ENCODE peak calls at places on chromosome 19, in four cellular contexts. One of them, this sample, is unnamed.

GRCh38 chr19:17041994-17042393 is 15.4 kb upstream of the CPAMD8 start:
- DNase-seq in brain microvascular endothelial cell: no peak
- DNase-seq in IMR-90: peak
- DNase-seq in dorsolateral prefrontal cortex: no peak
- DNase-seq in this sample: no peak

GRCh38 chr19:44820648-44821609 is 12.0 kb downstream of the BCAM start:
- DNase-seq in IMR-90: no peak
- DNase-seq in dorsolateral prefrontal cortex: no peak
- DNase-seq in brain microvascular endothelial cell: peak
- DNase-seq in this sample: no peak

GRCh38 chr19:50422397-50423278 is 3.9 kb downstream of the SPIB start:
- DNase-seq in brain microvascular endothelial cell: no peak
- DNase-seq in dorsolateral prefrontal cortex: no peak
- DNase-seq in IMR-90: no peak
- DNase-seq in this sample: no peak

GRCh38 chr19:485583-486236 is 10.6 kb upstream of the MADCAM1 start:
- DNase-seq in brain microvascular endothelial cell: no peak
- DNase-seq in IMR-90: no peak
- DNase-seq in dorsolateral prefrontal cortex: peak
- DNase-seq in this sample: peak

GRCh38 chr19:49940482-49940791 is 11.1 kb upstream of the NUP62 start:
- DNase-seq in brain microvascular endothelial cell: no peak
- DNase-seq in dorsolateral prefrontal cortex: no peak
- DNase-seq in IMR-90: no peak
- DNase-seq in this sample: no peak

GRCh38 chr19:30086916-30087315 is 144.9 kb downstream of the URI1 start:
- DNase-seq in IMR-90: no peak
- DNase-seq in brain microvascular endothelial cell: no peak
- DNase-seq in dorsolateral prefrontal cortex: no peak
- DNase-seq in this sample: no peak

GRCh38 chr19:8806661-8807060 is 25.4 kb downstream of the ZNF558 start:
- DNase-seq in brain microvascular endothelial cell: no peak
- DNase-seq in dorsolateral prefrontal cortex: no peak
- DNase-seq in IMR-90: no peak
- DNase-seq in this sample: no peak

GRCh38 chr19:51166846-51167490 is 24.9 kb downstream of the SIGLEC7 start:
- DNase-seq in brain microvascular endothelial cell: no peak
- DNase-seq in IMR-90: no peak
- DNase-seq in dorsolateral prefrontal cortex: no peak
- DNase-seq in this sample: no peak

GRCh38 chr19:13899912-13900584 is 5.9 kb downstream of the BRME1 start:
- DNase-seq in IMR-90: peak
- DNase-seq in dorsolateral prefrontal cortex: no peak
- DNase-seq in brain microvascular endothelial cell: no peak
- DNase-seq in this sample: no peak

GRCh38 chr19:17765069-17765618 is 13.9 kb downstream of the FCHO1 start:
- DNase-seq in dorsolateral prefrontal cortex: no peak
- DNase-seq in IMR-90: no peak
- DNase-seq in brain microvascular endothelial cell: no peak
- DNase-seq in this sample: peak

GRCh38 chr19:20423381-20424207 is 142.0 kb downstream of the ZNF737 start:
- DNase-seq in brain microvascular endothelial cell: peak
- DNase-seq in IMR-90: peak
- DNase-seq in dorsolateral prefrontal cortex: peak
- DNase-seq in this sample: peak

GRCh38 chr19:383922-384800 is 24.8 kb downstream of the C2CD4C start:
- DNase-seq in brain microvascular endothelial cell: no peak
- DNase-seq in dorsolateral prefrontal cortex: no peak
- DNase-seq in IMR-90: no peak
- DNase-seq in this sample: no peak

GRCh38 chr19:12198136-12198535 is 35.2 kb downstream of the ZNF136 start:
- DNase-seq in IMR-90: no peak
- DNase-seq in dorsolateral prefrontal cortex: no peak
- DNase-seq in brain microvascular endothelial cell: no peak
- DNase-seq in this sample: no peak

GRCh38 chr19:3621689-3622088 is 4.9 kb downstream of the CACTIN start:
- DNase-seq in IMR-90: no peak
- DNase-seq in brain microvascular endothelial cell: no peak
- DNase-seq in dorsolateral prefrontal cortex: no peak
- DNase-seq in this sample: no peak

GRCh38 chr19:42628411-42629135 is 33.8 kb upstream of the CEACAM8 start:
- DNase-seq in brain microvascular endothelial cell: no peak
- DNase-seq in IMR-90: no peak
- DNase-seq in dorsolateral prefrontal cortex: no peak
- DNase-seq in this sample: no peak

GRCh38 chr19:19524053-19524452 is 4.7 kb upstream of the YJEFN3 start:
- DNase-seq in brain microvascular endothelial cell: no peak
- DNase-seq in IMR-90: no peak
- DNase-seq in dorsolateral prefrontal cortex: no peak
- DNase-seq in this sample: no peak

GRCh38 chr19:39499082-39499642 is 415 bp downstream of the DLL3 start:
- DNase-seq in dorsolateral prefrontal cortex: no peak
- DNase-seq in brain microvascular endothelial cell: no peak
- DNase-seq in IMR-90: no peak
- DNase-seq in this sample: no peak
- H3K4me3 ChIP-seq in dorsolateral prefrontal cortex: peak
- H3K4me3 ChIP-seq in brain microvascular endothelial cell: no peak
- H3K4me3 ChIP-seq in IMR-90: no peak
- H3K4me3 ChIP-seq in this sample: no peak

GRCh38 chr19:38543807-38544568 is 73.8 kb downstream of the MAP4K1 start:
- DNase-seq in IMR-90: peak
- DNase-seq in brain microvascular endothelial cell: peak
- DNase-seq in dorsolateral prefrontal cortex: peak
- DNase-seq in this sample: peak

GRCh38 chr19:38545596-38545995 is 72.2 kb downstream of the MAP4K1 start:
- DNase-seq in brain microvascular endothelial cell: no peak
- DNase-seq in dorsolateral prefrontal cortex: no peak
- DNase-seq in IMR-90: no peak
- DNase-seq in this sample: no peak

GRCh38 chr19:38543286-38543806 is 74.4 kb downstream of the MAP4K1 start:
- DNase-seq in dorsolateral prefrontal cortex: no peak
- DNase-seq in brain microvascular endothelial cell: no peak
- DNase-seq in IMR-90: no peak
- DNase-seq in this sample: no peak

GRCh38 chr19:38542040-38542439 is 75.7 kb downstream of the MAP4K1 start:
- DNase-seq in IMR-90: no peak
- DNase-seq in dorsolateral prefrontal cortex: no peak
- DNase-seq in brain microvascular endothelial cell: no peak
- DNase-seq in this sample: no peak

GRCh38 chr19:38544569-38545315 is 73.0 kb downstream of the MAP4K1 start:
- DNase-seq in brain microvascular endothelial cell: no peak
- DNase-seq in IMR-90: peak
- DNase-seq in dorsolateral prefrontal cortex: no peak
- DNase-seq in this sample: peak
- H3K4me3 ChIP-seq in brain microvascular endothelial cell: no peak
- H3K4me3 ChIP-seq in IMR-90: no peak
- H3K4me3 ChIP-seq in dorsolateral prefrontal cortex: peak
- H3K4me3 ChIP-seq in this sample: no peak

GRCh38 chr19:34269081-34269480 is 14.7 kb downstream of the GARRE1 start:
- DNase-seq in brain microvascular endothelial cell: no peak
- DNase-seq in IMR-90: no peak
- DNase-seq in dorsolateral prefrontal cortex: no peak
- DNase-seq in this sample: no peak

GRCh38 chr19:34263745-34264237 is 9.4 kb downstream of the GARRE1 start:
- DNase-seq in IMR-90: no peak
- DNase-seq in dorsolateral prefrontal cortex: no peak
- DNase-seq in brain microvascular endothelial cell: no peak
- DNase-seq in this sample: no peak

GRCh38 chr19:34269489-34269888 is 15.1 kb downstream of the GARRE1 start:
- DNase-seq in IMR-90: no peak
- DNase-seq in brain microvascular endothelial cell: no peak
- DNase-seq in dorsolateral prefrontal cortex: no peak
- DNase-seq in this sample: no peak

GRCh38 chr19:34261335-34262109 is 7.2 kb downstream of the GARRE1 start:
- DNase-seq in dorsolateral prefrontal cortex: no peak
- DNase-seq in IMR-90: no peak
- DNase-seq in brain microvascular endothelial cell: no peak
- DNase-seq in this sample: no peak

GRCh38 chr19:34265221-34265650 is 10.9 kb downstream of the GARRE1 start:
- DNase-seq in dorsolateral prefrontal cortex: no peak
- DNase-seq in brain microvascular endothelial cell: no peak
- DNase-seq in IMR-90: no peak
- DNase-seq in this sample: peak
- H3K4me3 ChIP-seq in dorsolateral prefrontal cortex: no peak
- H3K4me3 ChIP-seq in brain microvascular endothelial cell: no peak
- H3K4me3 ChIP-seq in IMR-90: no peak
- H3K4me3 ChIP-seq in this sample: no peak

GRCh38 chr19:11058246-11059030 is 30.8 kb upstream of the LDLR start:
- DNase-seq in brain microvascular endothelial cell: no peak
- DNase-seq in IMR-90: no peak
- DNase-seq in dorsolateral prefrontal cortex: no peak
- DNase-seq in this sample: no peak
- H3K4me3 ChIP-seq in brain microvascular endothelial cell: no peak
- H3K4me3 ChIP-seq in IMR-90: no peak
- H3K4me3 ChIP-seq in dorsolateral prefrontal cortex: no peak
- H3K4me3 ChIP-seq in this sample: no peak

DNA sequence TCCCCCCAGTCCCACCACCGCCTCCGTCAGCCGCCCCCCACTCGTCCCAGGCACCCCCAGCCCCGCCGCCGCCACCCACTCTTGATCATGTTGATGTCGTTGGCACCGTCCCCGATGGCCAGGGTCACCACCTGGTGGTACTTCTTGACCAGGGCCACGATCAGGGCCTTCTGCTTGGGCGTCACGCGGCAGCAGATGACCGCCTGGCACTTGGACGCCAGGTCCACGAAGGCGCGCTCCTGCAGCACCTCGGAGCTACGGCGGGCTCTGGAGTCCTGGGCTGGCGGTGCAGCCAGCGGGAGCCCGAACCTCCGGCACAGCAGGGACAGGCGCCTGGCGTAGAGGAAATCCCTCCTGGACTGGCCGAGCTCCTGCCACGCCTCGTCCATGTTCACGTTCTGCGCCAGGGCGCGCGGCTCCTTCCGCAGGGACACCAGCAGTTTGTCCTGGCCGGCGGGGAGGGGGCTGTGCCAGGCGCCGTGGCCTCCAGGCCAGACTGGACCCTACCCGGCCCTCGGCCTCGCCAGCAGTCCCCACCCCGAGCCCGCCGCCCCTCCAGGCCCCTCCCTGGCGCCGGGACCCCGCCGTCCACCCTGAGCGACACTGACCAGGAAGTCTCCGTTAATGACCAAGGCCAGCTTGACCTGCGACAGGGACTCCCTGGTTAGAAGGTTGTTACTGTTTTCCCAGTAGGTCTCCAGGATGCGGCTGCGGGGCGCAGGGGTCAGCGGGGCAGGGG is 22.6 kb downstream of the ATP8B3 start:
- DNase-seq in IMR-90: no peak
- DNase-seq in brain microvascular endothelial cell: no peak
- DNase-seq in dorsolateral prefrontal cortex: no peak
- DNase-seq in this sample: no peak
- H3K4me3 ChIP-seq in IMR-90: no peak
- H3K4me3 ChIP-seq in brain microvascular endothelial cell: no peak
- H3K4me3 ChIP-seq in dorsolateral prefrontal cortex: no peak
- H3K4me3 ChIP-seq in this sample: no peak

DNA sequence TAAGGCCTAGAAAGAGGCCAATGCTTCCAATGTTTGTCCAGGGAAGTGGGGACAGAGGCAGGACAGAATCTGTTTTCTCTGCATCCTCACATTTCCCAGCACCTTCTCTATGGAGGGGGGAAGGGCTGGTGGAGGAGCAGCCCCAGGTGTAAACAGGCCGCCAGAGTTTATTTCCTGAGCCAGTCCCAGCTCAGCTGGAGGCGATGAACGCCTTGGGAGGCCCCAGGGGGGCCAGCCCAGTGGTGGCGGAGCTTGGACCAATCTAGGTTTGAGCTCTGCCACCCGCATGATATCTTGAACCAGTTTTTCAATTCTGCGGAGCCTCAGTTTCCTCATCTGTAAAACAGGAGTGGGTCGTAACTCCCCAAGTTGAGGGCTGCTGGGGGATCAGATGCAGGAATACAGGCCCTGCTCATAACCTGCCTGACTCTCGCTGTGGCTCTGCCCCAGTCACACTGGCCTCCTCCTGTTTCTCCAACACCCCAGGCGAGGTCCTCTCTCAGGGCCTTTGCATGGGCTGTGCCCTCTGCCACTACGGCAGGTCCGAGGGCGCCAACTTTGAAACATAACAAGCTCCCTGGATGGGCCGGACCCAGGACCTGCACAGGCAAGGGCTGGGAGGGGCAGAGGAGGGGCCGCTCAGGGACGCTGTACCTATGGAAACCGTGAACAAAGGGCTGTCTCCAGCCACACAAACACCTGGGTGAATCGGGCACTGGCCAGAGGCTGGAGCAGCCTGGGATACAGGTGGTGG is 1.1 kb downstream of the TNFAIP8L1 start:
- DNase-seq in IMR-90: no peak
- DNase-seq in brain microvascular endothelial cell: no peak
- DNase-seq in dorsolateral prefrontal cortex: no peak
- DNase-seq in this sample: peak
- H3K4me3 ChIP-seq in IMR-90: peak
- H3K4me3 ChIP-seq in brain microvascular endothelial cell: peak
- H3K4me3 ChIP-seq in dorsolateral prefrontal cortex: peak
- H3K4me3 ChIP-seq in this sample: peak

GRCh38 chr19:46713781-46714522 is 3.0 kb downstream of the PRKD2 start:
- DNase-seq in dorsolateral prefrontal cortex: peak
- DNase-seq in IMR-90: peak
- DNase-seq in brain microvascular endothelial cell: peak
- DNase-seq in this sample: peak
- H3K4me3 ChIP-seq in dorsolateral prefrontal cortex: peak
- H3K4me3 ChIP-seq in IMR-90: peak
- H3K4me3 ChIP-seq in brain microvascular endothelial cell: peak
- H3K4me3 ChIP-seq in this sample: peak

GRCh38 chr19:55390461-55390880 is 4.7 kb downstream of the RPL28 start:
- DNase-seq in brain microvascular endothelial cell: peak
- DNase-seq in dorsolateral prefrontal cortex: no peak
- DNase-seq in IMR-90: no peak
- DNase-seq in this sample: no peak
- H3K4me3 ChIP-seq in brain microvascular endothelial cell: no peak
- H3K4me3 ChIP-seq in dorsolateral prefrontal cortex: no peak
- H3K4me3 ChIP-seq in IMR-90: no peak
- H3K4me3 ChIP-seq in this sample: no peak

GRCh38 chr19:7393459-7393858 is 44.7 kb downstream of the ARHGEF18 start:
- DNase-seq in dorsolateral prefrontal cortex: no peak
- DNase-seq in brain microvascular endothelial cell: no peak
- DNase-seq in IMR-90: no peak
- DNase-seq in this sample: no peak

GRCh38 chr19:7395360-7395781 is 46.6 kb downstream of the ARHGEF18 start:
- DNase-seq in IMR-90: no peak
- DNase-seq in brain microvascular endothelial cell: no peak
- DNase-seq in dorsolateral prefrontal cortex: no peak
- DNase-seq in this sample: no peak

GRCh38 chr19:7395793-7396192 is 47.1 kb downstream of the ARHGEF18 start:
- DNase-seq in dorsolateral prefrontal cortex: no peak
- DNase-seq in IMR-90: no peak
- DNase-seq in brain microvascular endothelial cell: no peak
- DNase-seq in this sample: peak

GRCh38 chr19:7393934-7394508 is 45.3 kb downstream of the ARHGEF18 start:
- DNase-seq in brain microvascular endothelial cell: no peak
- DNase-seq in dorsolateral prefrontal cortex: peak
- DNase-seq in IMR-90: no peak
- DNase-seq in this sample: no peak

GRCh38 chr19:7394728-7395359 is 46.1 kb downstream of the ARHGEF18 start:
- DNase-seq in brain microvascular endothelial cell: peak
- DNase-seq in IMR-90: peak
- DNase-seq in dorsolateral prefrontal cortex: peak
- DNase-seq in this sample: peak
- H3K4me3 ChIP-seq in brain microvascular endothelial cell: peak
- H3K4me3 ChIP-seq in IMR-90: peak
- H3K4me3 ChIP-seq in dorsolateral prefrontal cortex: peak
- H3K4me3 ChIP-seq in this sample: peak